ENCODE peak calls at places on chromosomes 1 and 21, in seven cellular contexts. One of them, this sample, is unnamed.

GRCh38 chr1:109906160-109906838 is 4.3 kb upstream of the CSF1 start:
- DNase-seq in pancreas: no peak
- DNase-seq in glutamatergic neuron: no peak
- DNase-seq in astrocyte of the spinal cord: no peak
- DNase-seq in A549: no peak
- DNase-seq in IMR-90: no peak
- DNase-seq in lower lobe of right lung: no peak
- DNase-seq in this sample: no peak

GRCh38 chr1:155003227-155003765 is 694 bp downstream of the ZBTB7B start:
- DNase-seq in A549: no peak
- DNase-seq in glutamatergic neuron: no peak
- DNase-seq in lower lobe of right lung: no peak
- DNase-seq in astrocyte of the spinal cord: no peak
- DNase-seq in pancreas: no peak
- DNase-seq in IMR-90: no peak
- DNase-seq in this sample: peak; percentile 59

GRCh38 chr1:196400478-196401453 is 207.5 kb downstream of the KCNT2 start:
- DNase-seq in astrocyte of the spinal cord: peak; percentile 94
- DNase-seq in A549: no peak
- DNase-seq in lower lobe of right lung: no peak
- DNase-seq in pancreas: no peak
- DNase-seq in IMR-90: peak; percentile 42
- DNase-seq in glutamatergic neuron: no peak
- DNase-seq in this sample: no peak

GRCh38 chr1:6502000-6502891 is 10.8 kb upstream of the PLEKHG5 start:
- DNase-seq in lower lobe of right lung: no peak
- DNase-seq in IMR-90: no peak
- DNase-seq in A549: no peak
- DNase-seq in glutamatergic neuron: no peak
- DNase-seq in pancreas: no peak
- DNase-seq in astrocyte of the spinal cord: no peak
- DNase-seq in this sample: no peak

GRCh38 chr1:207873055-207873890 is 37.7 kb downstream of the CD34 start:
- DNase-seq in astrocyte of the spinal cord: no peak
- DNase-seq in lower lobe of right lung: peak; percentile 60
- DNase-seq in IMR-90: no peak
- DNase-seq in glutamatergic neuron: no peak
- DNase-seq in A549: no peak
- DNase-seq in pancreas: no peak
- DNase-seq in this sample: no peak

GRCh38 chr21:46214478-46215340 is 13.9 kb downstream of the LSS start:
- DNase-seq in pancreas: no peak
- DNase-seq in astrocyte of the spinal cord: no peak
- DNase-seq in A549: no peak
- DNase-seq in lower lobe of right lung: peak; percentile 28
- DNase-seq in glutamatergic neuron: no peak
- DNase-seq in IMR-90: no peak
- DNase-seq in this sample: no peak

GRCh38 chr1:41728403-41729202 is 190.1 kb downstream of the HIVEP3 start:
- DNase-seq in A549: no peak
- DNase-seq in IMR-90: no peak
- DNase-seq in pancreas: no peak
- DNase-seq in astrocyte of the spinal cord: no peak
- DNase-seq in lower lobe of right lung: no peak
- DNase-seq in glutamatergic neuron: no peak
- DNase-seq in this sample: no peak

GRCh38 chr1:27119270-27119618 is 35.7 kb downstream of the SLC9A1 start:
- DNase-seq in astrocyte of the spinal cord: no peak
- DNase-seq in pancreas: no peak
- DNase-seq in A549: no peak
- DNase-seq in lower lobe of right lung: no peak
- DNase-seq in glutamatergic neuron: no peak
- DNase-seq in IMR-90: no peak
- DNase-seq in this sample: no peak

GRCh38 chr1:204194771-204195170 is 1.5 kb downstream of the KISS1 start:
- DNase-seq in IMR-90: no peak
- DNase-seq in A549: no peak
- DNase-seq in glutamatergic neuron: no peak
- DNase-seq in astrocyte of the spinal cord: no peak
- DNase-seq in pancreas: no peak
- DNase-seq in lower lobe of right lung: no peak
- DNase-seq in this sample: no peak

GRCh38 chr1:182281541-182281940 is 110.0 kb downstream of the GLUL start:
- DNase-seq in pancreas: no peak
- DNase-seq in IMR-90: no peak
- DNase-seq in lower lobe of right lung: no peak
- DNase-seq in A549: no peak
- DNase-seq in glutamatergic neuron: no peak
- DNase-seq in astrocyte of the spinal cord: no peak
- DNase-seq in this sample: no peak

GRCh38 chr1:234309598-234310459 is 63.4 kb upstream of the COA6 start:
- DNase-seq in glutamatergic neuron: peak; percentile 74
- DNase-seq in pancreas: peak; percentile 52
- DNase-seq in IMR-90: peak; percentile 46
- DNase-seq in A549: peak; percentile 86
- DNase-seq in astrocyte of the spinal cord: peak; percentile 66
- DNase-seq in lower lobe of right lung: peak; percentile 78
- DNase-seq in this sample: peak; percentile 75

GRCh38 chr1:25134801-25135585 is 97.3 kb downstream of the SYF2 start:
- DNase-seq in IMR-90: no peak
- DNase-seq in astrocyte of the spinal cord: no peak
- DNase-seq in pancreas: no peak
- DNase-seq in A549: no peak
- DNase-seq in glutamatergic neuron: peak; percentile 44
- DNase-seq in lower lobe of right lung: no peak
- DNase-seq in this sample: no peak

GRCh38 chr21:17513214-17514123 is 626 bp downstream of the CXADR start:
- DNase-seq in A549: no peak
- DNase-seq in astrocyte of the spinal cord: peak; percentile 55
- DNase-seq in lower lobe of right lung: peak; percentile 55
- DNase-seq in IMR-90: no peak
- DNase-seq in glutamatergic neuron: peak; percentile 58
- DNase-seq in pancreas: peak; percentile 34
- DNase-seq in this sample: peak; percentile 62

GRCh38 chr1:186680031-186681012 is at the start of gene PTGS2:
- DNase-seq in IMR-90: peak; percentile 93
- DNase-seq in A549: peak; percentile 84
- DNase-seq in lower lobe of right lung: peak; percentile 91
- DNase-seq in pancreas: peak; percentile 39
- DNase-seq in glutamatergic neuron: peak; percentile 79
- DNase-seq in astrocyte of the spinal cord: peak; percentile 92
- DNase-seq in this sample: peak; percentile 74

GRCh38 chr1:184005506-184005905 is 32.0 kb downstream of the COLGALT2 start:
- DNase-seq in astrocyte of the spinal cord: no peak
- DNase-seq in pancreas: no peak
- DNase-seq in glutamatergic neuron: no peak
- DNase-seq in A549: no peak
- DNase-seq in IMR-90: no peak
- DNase-seq in lower lobe of right lung: no peak
- DNase-seq in this sample: no peak

GRCh38 chr1:232334811-232335210 is 295.1 kb downstream of the SIPA1L2 start:
- DNase-seq in pancreas: no peak
- DNase-seq in astrocyte of the spinal cord: no peak
- DNase-seq in A549: no peak
- DNase-seq in glutamatergic neuron: no peak
- DNase-seq in lower lobe of right lung: no peak
- DNase-seq in IMR-90: no peak
- DNase-seq in this sample: no peak

GRCh38 chr21:21002137-21002536 is 3.9 kb downstream of the NCAM2 start:
- DNase-seq in IMR-90: no peak
- DNase-seq in astrocyte of the spinal cord: no peak
- DNase-seq in pancreas: no peak
- DNase-seq in glutamatergic neuron: no peak
- DNase-seq in A549: no peak
- DNase-seq in lower lobe of right lung: no peak
- DNase-seq in this sample: no peak

GRCh38 chr1:20837554-20838192 is 50.6 kb upstream of the HP1BP3 start:
- DNase-seq in pancreas: no peak
- DNase-seq in glutamatergic neuron: no peak
- DNase-seq in A549: no peak
- DNase-seq in astrocyte of the spinal cord: no peak
- DNase-seq in IMR-90: no peak
- DNase-seq in lower lobe of right lung: no peak
- DNase-seq in this sample: no peak

GRCh38 chr21:45970674-45971486 is 10.7 kb upstream of the COL6A1 start:
- DNase-seq in IMR-90: peak; percentile 44
- DNase-seq in glutamatergic neuron: peak; percentile 87
- DNase-seq in pancreas: no peak
- DNase-seq in astrocyte of the spinal cord: no peak
- DNase-seq in A549: peak; percentile 57
- DNase-seq in lower lobe of right lung: no peak
- DNase-seq in this sample: peak; percentile 85

GRCh38 chr21:17539323-17539722 is 26.5 kb downstream of the CXADR start:
- DNase-seq in glutamatergic neuron: no peak
- DNase-seq in A549: no peak
- DNase-seq in pancreas: no peak
- DNase-seq in astrocyte of the spinal cord: no peak
- DNase-seq in lower lobe of right lung: no peak
- DNase-seq in IMR-90: no peak
- DNase-seq in this sample: no peak

GRCh38 chr1:72915581-72915980 is 633.2 kb upstream of the NEGR1 start:
- DNase-seq in A549: no peak
- DNase-seq in astrocyte of the spinal cord: no peak
- DNase-seq in lower lobe of right lung: no peak
- DNase-seq in IMR-90: no peak
- DNase-seq in pancreas: no peak
- DNase-seq in glutamatergic neuron: no peak
- DNase-seq in this sample: peak; percentile 2

GRCh38 chr1:180675586-180675985 is 43.8 kb downstream of the XPR1 start:
- DNase-seq in lower lobe of right lung: no peak
- DNase-seq in astrocyte of the spinal cord: peak; percentile 15
- DNase-seq in A549: no peak
- DNase-seq in IMR-90: peak; percentile 14
- DNase-seq in glutamatergic neuron: no peak
- DNase-seq in pancreas: no peak
- DNase-seq in this sample: no peak

GRCh38 chr1:228085287-228085926 is 2.9 kb downstream of the ARF1 start:
- DNase-seq in IMR-90: peak; percentile 84
- DNase-seq in pancreas: no peak
- DNase-seq in glutamatergic neuron: no peak
- DNase-seq in astrocyte of the spinal cord: peak; percentile 29
- DNase-seq in A549: no peak
- DNase-seq in lower lobe of right lung: peak; percentile 49
- DNase-seq in this sample: no peak
- TF ChIP-seq CTCF in IMR-90: no peak
- TF ChIP-seq CTCF in pancreas: no peak
- TF ChIP-seq CTCF in glutamatergic neuron: no peak
- TF ChIP-seq CTCF in astrocyte of the spinal cord: no peak
- TF ChIP-seq CTCF in A549: no peak
- TF ChIP-seq CTCF in lower lobe of right lung: no peak
- TF ChIP-seq CTCF in this sample: no peak

GRCh38 chr21:37656899-37657298 is 259.4 kb downstream of the KCNJ6 start:
- DNase-seq in IMR-90: no peak
- DNase-seq in lower lobe of right lung: no peak
- DNase-seq in glutamatergic neuron: no peak
- DNase-seq in A549: no peak
- DNase-seq in astrocyte of the spinal cord: no peak
- DNase-seq in pancreas: no peak
- DNase-seq in this sample: no peak

GRCh38 chr21:37658121-37658993 is 257.9 kb downstream of the KCNJ6 start:
- DNase-seq in pancreas: no peak
- DNase-seq in IMR-90: no peak
- DNase-seq in lower lobe of right lung: no peak
- DNase-seq in A549: no peak
- DNase-seq in glutamatergic neuron: no peak
- DNase-seq in astrocyte of the spinal cord: peak; percentile 4
- DNase-seq in this sample: no peak

GRCh38 chr21:37659874-37660273 is 256.4 kb downstream of the KCNJ6 start:
- DNase-seq in A549: no peak
- DNase-seq in pancreas: no peak
- DNase-seq in lower lobe of right lung: no peak
- DNase-seq in IMR-90: no peak
- DNase-seq in astrocyte of the spinal cord: no peak
- DNase-seq in glutamatergic neuron: no peak
- DNase-seq in this sample: no peak

GRCh38 chr21:37660709-37661108 is 255.5 kb downstream of the KCNJ6 start:
- DNase-seq in glutamatergic neuron: no peak
- DNase-seq in IMR-90: no peak
- DNase-seq in pancreas: no peak
- DNase-seq in lower lobe of right lung: no peak
- DNase-seq in A549: no peak
- DNase-seq in astrocyte of the spinal cord: no peak
- DNase-seq in this sample: no peak

GRCh38 chr21:37658994-37659458 is 257.2 kb downstream of the KCNJ6 start:
- DNase-seq in lower lobe of right lung: no peak
- DNase-seq in pancreas: peak; percentile 29
- DNase-seq in astrocyte of the spinal cord: peak; percentile 64
- DNase-seq in A549: peak; percentile 43
- DNase-seq in glutamatergic neuron: no peak
- DNase-seq in IMR-90: peak; percentile 72
- DNase-seq in this sample: no peak
- TF ChIP-seq CTCF in lower lobe of right lung: peak; percentile 16
- TF ChIP-seq CTCF in pancreas: no peak
- TF ChIP-seq CTCF in astrocyte of the spinal cord: peak; percentile 22
- TF ChIP-seq CTCF in A549: no peak
- TF ChIP-seq CTCF in glutamatergic neuron: no peak
- TF ChIP-seq CTCF in IMR-90: peak; percentile 33
- TF ChIP-seq CTCF in this sample: no peak

GRCh38 chr21:44462834-44463200 is 7.5 kb downstream of the LRRC3 start:
- DNase-seq in pancreas: no peak
- DNase-seq in lower lobe of right lung: no peak
- DNase-seq in A549: no peak
- DNase-seq in glutamatergic neuron: no peak
- DNase-seq in IMR-90: no peak
- DNase-seq in astrocyte of the spinal cord: no peak
- DNase-seq in this sample: no peak

GRCh38 chr21:44461005-44461404 is 5.7 kb downstream of the LRRC3 start:
- DNase-seq in pancreas: no peak
- DNase-seq in A549: no peak
- DNase-seq in astrocyte of the spinal cord: no peak
- DNase-seq in lower lobe of right lung: no peak
- DNase-seq in IMR-90: no peak
- DNase-seq in glutamatergic neuron: no peak
- DNase-seq in this sample: no peak

GRCh38 chr21:44462090-44462833 is 7.0 kb downstream of the LRRC3 start:
- DNase-seq in lower lobe of right lung: no peak
- DNase-seq in glutamatergic neuron: no peak
- DNase-seq in astrocyte of the spinal cord: no peak
- DNase-seq in pancreas: no peak
- DNase-seq in A549: no peak
- DNase-seq in IMR-90: no peak
- DNase-seq in this sample: no peak

GRCh38 chr21:44460441-44460755 is 5.1 kb downstream of the LRRC3 start:
- DNase-seq in A549: no peak
- DNase-seq in glutamatergic neuron: no peak
- DNase-seq in lower lobe of right lung: no peak
- DNase-seq in pancreas: no peak
- DNase-seq in astrocyte of the spinal cord: no peak
- DNase-seq in IMR-90: no peak
- DNase-seq in this sample: no peak

GRCh38 chr21:44461438-44462089 is 6.3 kb downstream of the LRRC3 start:
- DNase-seq in astrocyte of the spinal cord: no peak
- DNase-seq in IMR-90: no peak
- DNase-seq in lower lobe of right lung: no peak
- DNase-seq in A549: no peak
- DNase-seq in glutamatergic neuron: no peak
- DNase-seq in pancreas: no peak
- DNase-seq in this sample: no peak
- TF ChIP-seq CTCF in astrocyte of the spinal cord: no peak
- TF ChIP-seq CTCF in IMR-90: no peak
- TF ChIP-seq CTCF in lower lobe of right lung: no peak
- TF ChIP-seq CTCF in A549: no peak
- TF ChIP-seq CTCF in glutamatergic neuron: no peak
- TF ChIP-seq CTCF in pancreas: no peak
- TF ChIP-seq CTCF in this sample: peak; percentile 9

GRCh38 chr1:30724175-30724574 is 790 bp upstream of the MATN1 start:
- DNase-seq in lower lobe of right lung: no peak
- DNase-seq in pancreas: no peak
- DNase-seq in glutamatergic neuron: no peak
- DNase-seq in A549: no peak
- DNase-seq in IMR-90: no peak
- DNase-seq in astrocyte of the spinal cord: no peak
- DNase-seq in this sample: no peak
- TF ChIP-seq CTCF in lower lobe of right lung: no peak
- TF ChIP-seq CTCF in pancreas: no peak
- TF ChIP-seq CTCF in glutamatergic neuron: peak; percentile 25
- TF ChIP-seq CTCF in A549: peak; percentile 16
- TF ChIP-seq CTCF in IMR-90: peak; percentile 16
- TF ChIP-seq CTCF in astrocyte of the spinal cord: peak; percentile 29
- TF ChIP-seq CTCF in this sample: peak; percentile 14

This sample was measured in nephron progenitor cell.